ENCODE peak calls at places on chromosomes 3 and 15, in ten cellular contexts. W, P, L, K, C, N, T, A, Q and Y are unnamed samples.
A peak's percentile ranks its signal among the peaks of the same experiment; 100 is the strongest.

GRCh38 chr15:77738441-77739437 is 106.0 kb upstream of the LINGO1 start:
- DNase-seq in K (no peak), W (no peak), Q (no peak), A (no peak), N (no peak), P (no peak), T (no peak), L (no peak), C (no peak), Y (no peak)

GRCh38 chr3:141279074-141279945 is 47.7 kb downstream of the PXYLP1 start:
- DNase-seq in K (no peak), W (no peak), T (no peak), C (no peak), N (no peak), A (no peak), P (no peak), L (no peak), Q (no peak), Y (no peak)

GRCh38 chr3:170690133-170690981 is 104.5 kb upstream of the SLC7A14 start:
- DNase-seq in W (no peak), N (no peak), L (peak; percentile 88), Q (peak; percentile 24), K (peak; percentile 79), P (peak; percentile 68), C (peak; percentile 89), A (peak; percentile 28), T (peak; percentile 34), Y (peak; percentile 27)

GRCh38 chr3:116836286-116836685 is 126.7 kb downstream of the TUSC7 start:
- DNase-seq in C (no peak), Q (no peak), N (no peak), L (no peak), K (no peak), T (no peak), W (no peak), P (no peak), A (no peak), Y (no peak)

GRCh38 chr3:169627073-169627472 is 36.4 kb downstream of the MECOM start:
- DNase-seq in K (no peak), P (no peak), Q (no peak), T (no peak), C (no peak), N (no peak), A (no peak), L (no peak), W (no peak), Y (no peak)

GRCh38 chr15:68312701-68313204 is 35.2 kb downstream of the FEM1B start:
- DNase-seq in A (peak; percentile 5), W (no peak), T (no peak), C (peak; percentile 63), N (no peak), P (no peak), K (no peak), L (peak; percentile 39), Q (no peak), Y (no peak)

GRCh38 chr3:71469131-71469430 is 114.4 kb downstream of the FOXP1 start:
- DNase-seq in N (no peak), Q (no peak), P (no peak), C (no peak), T (no peak), A (no peak), W (no peak), K (no peak), L (no peak), Y (no peak)

GRCh38 chr3:13207578-13207922 is 134.3 kb upstream of the IQSEC1 start:
- DNase-seq in T (no peak), C (peak; percentile 59), Q (no peak), L (no peak), K (peak; percentile 32), P (no peak), A (no peak), W (no peak), N (no peak), Y (no peak)

GRCh38 chr3:150218236-150218635 is 189.9 kb upstream of the TSC22D2 start:
- DNase-seq in W (no peak), C (no peak), L (no peak), P (no peak), A (no peak), N (no peak), Q (no peak), K (no peak), T (no peak), Y (no peak)

GRCh38 chr3:150216866-150217600 is 191.1 kb upstream of the TSC22D2 start:
- DNase-seq in T (no peak), W (no peak), N (no peak), L (no peak), A (no peak), P (no peak), K (no peak), C (no peak), Q (no peak), Y (no peak)

GRCh38 chr3:150215616-150216015 is 192.5 kb upstream of the TSC22D2 start:
- DNase-seq in T (no peak), N (no peak), P (no peak), W (no peak), L (no peak), C (no peak), A (no peak), Q (no peak), K (no peak), Y (no peak)

GRCh38 chr3:150217691-150218090 is 190.4 kb upstream of the TSC22D2 start:
- DNase-seq in W (no peak), Q (no peak), L (no peak), C (no peak), T (no peak), A (no peak), N (no peak), P (no peak), K (no peak), Y (no peak)

DNA sequence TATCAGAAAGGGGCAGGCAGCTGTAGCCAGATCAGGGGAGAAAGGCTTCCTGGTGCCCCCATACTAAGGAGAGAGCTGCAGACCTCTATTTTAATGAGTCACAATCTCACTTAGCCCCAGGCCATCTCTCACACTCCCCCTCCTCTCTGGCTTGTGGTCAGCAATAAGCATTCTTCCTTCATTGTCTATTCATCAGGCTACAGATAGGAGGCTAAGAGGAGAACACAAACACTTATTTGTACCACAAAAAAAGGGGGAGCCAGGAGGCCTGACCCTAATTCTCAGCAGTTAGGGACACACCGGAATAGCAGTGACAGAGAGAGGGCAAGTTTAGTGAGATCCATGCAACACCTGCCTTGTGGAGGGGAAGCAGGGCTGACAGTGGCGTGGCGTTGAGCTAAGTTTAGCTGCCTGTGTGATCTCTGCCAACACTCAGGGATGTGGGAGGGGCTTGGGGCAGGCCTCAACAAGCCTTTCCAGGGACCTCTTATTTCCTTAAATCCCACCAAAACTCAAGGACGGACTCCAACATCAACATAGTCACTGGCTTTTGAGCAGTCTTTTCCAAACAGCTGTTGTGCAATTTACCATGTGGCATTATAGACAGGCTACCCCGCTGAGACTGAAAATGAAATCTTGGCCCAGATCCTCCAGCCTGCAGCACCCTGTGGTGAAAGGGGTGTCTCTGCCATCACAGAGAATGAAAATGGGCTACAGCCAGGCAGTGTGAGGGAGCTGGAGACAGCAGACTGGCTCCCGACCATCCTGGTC is 191.9 kb upstream of the TSC22D2 start:
- DNase-seq in T (no peak), N (peak; percentile 35), Q (no peak), W (no peak), A (no peak), C (no peak), K (no peak), L (no peak), P (no peak), Y (peak; percentile 16)
- TF ChIP-seq CTCF in T (no peak), N (no peak), Q (no peak), W (no peak), A (no peak), C (no peak), K (no peak), L (no peak), P (no peak), Y (no peak)

DNA sequence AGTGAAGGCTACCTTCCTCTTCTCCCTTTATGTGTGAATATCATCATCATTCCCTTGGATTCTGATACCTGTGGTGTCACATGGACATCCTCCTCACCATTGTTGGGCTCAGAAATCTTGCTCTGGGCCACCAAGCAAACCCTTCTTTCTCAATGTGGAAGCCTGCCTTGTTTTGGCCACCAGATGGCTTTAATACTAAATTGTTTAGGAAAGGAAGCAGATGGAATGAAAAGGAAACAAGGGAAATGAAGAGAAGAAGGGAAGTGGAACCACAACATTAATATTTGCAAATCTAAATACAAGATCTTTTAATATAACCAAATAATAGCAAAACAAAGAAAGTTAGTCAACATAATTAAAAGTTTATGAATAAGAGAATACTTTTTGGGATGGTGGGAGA is 14.0 kb downstream of the FAM227B start:
- DNase-seq in Q (no peak), T (no peak), W (no peak), C (no peak), K (no peak), N (no peak), P (no peak), A (no peak), L (no peak), Y (no peak)
- TF ChIP-seq CTCF in Q (no peak), T (no peak), W (peak; percentile 49), C (no peak), K (no peak), N (no peak), P (no peak), A (no peak), L (no peak), Y (no peak)

GRCh38 chr3:104632521-104632920 is 734.2 kb upstream of the ALCAM start:
- DNase-seq in L (no peak), A (no peak), C (no peak), Q (no peak), N (no peak), P (no peak), K (no peak), T (no peak), W (no peak), Y (no peak)

GRCh38 chr3:104631254-104631653 is 735.5 kb upstream of the ALCAM start:
- DNase-seq in T (no peak), C (no peak), P (no peak), K (no peak), N (no peak), Q (no peak), L (no peak), A (no peak), W (no peak), Y (no peak)

GRCh38 chr3:104632947-104633346 is 733.8 kb upstream of the ALCAM start:
- DNase-seq in W (no peak), Q (no peak), T (no peak), A (no peak), N (no peak), K (no peak), L (no peak), C (no peak), P (no peak), Y (no peak)

GRCh38 chr3:104635872-104636580 is 730.7 kb upstream of the ALCAM start:
- DNase-seq in K (no peak), W (no peak), C (no peak), T (no peak), N (no peak), P (no peak), A (no peak), L (no peak), Q (no peak), Y (no peak)
- TF ChIP-seq CTCF in K (no peak), W (no peak), C (no peak), T (no peak), N (no peak), P (no peak), A (no peak), L (no peak), Q (no peak), Y (no peak)

GRCh38 chr3:134198414-134198813 is 52.2 kb downstream of the RYK start:
- DNase-seq in N (no peak), A (no peak), W (no peak), K (no peak), T (no peak), P (no peak), C (no peak), L (no peak), Q (no peak), Y (no peak)

GRCh38 chr3:134201201-134202130 is 49.2 kb downstream of the RYK start:
- DNase-seq in C (no peak), K (no peak), L (no peak), P (no peak), W (no peak), N (no peak), T (no peak), Q (no peak), A (no peak), Y (no peak)

GRCh38 chr3:134194247-134194646 is 56.4 kb downstream of the RYK start:
- DNase-seq in Q (no peak), K (no peak), W (no peak), L (no peak), C (no peak), P (no peak), A (no peak), T (no peak), N (no peak), Y (no peak)

GRCh38 chr3:134199240-134199639 is 51.4 kb downstream of the RYK start:
- DNase-seq in T (no peak), P (no peak), Q (no peak), L (no peak), K (no peak), C (no peak), W (no peak), A (no peak), N (no peak), Y (no peak)

DNA sequence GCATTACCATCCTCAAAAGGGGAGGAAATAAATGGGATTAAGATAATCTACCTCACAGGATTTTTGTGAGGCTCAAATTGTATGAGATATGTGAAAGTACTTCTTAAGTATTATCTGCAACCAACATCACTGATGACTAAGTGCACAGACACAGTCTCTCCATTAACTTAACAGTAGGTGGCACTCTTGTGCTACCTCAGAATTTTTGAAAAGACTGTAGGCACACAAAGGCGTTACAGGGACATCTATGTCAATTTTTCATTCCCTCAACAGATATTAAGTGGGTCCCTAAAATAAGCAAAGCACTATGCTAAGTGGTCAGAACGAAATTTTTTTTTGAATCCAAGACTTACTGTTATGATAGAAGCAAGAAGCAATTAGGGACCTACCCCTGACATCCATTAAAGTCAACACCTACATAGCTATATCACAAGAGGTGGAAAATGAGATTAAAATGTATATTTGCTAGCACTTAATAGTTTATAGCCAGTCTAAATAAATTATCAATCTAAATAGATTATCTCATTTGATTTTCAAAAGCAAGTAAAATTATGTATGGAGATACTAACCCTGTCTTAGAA is 52.9 kb downstream of the RYK start:
- DNase-seq in Q (no peak), P (no peak), C (no peak), L (no peak), A (no peak), W (peak; percentile 43), N (no peak), K (no peak), T (no peak), Y (no peak)
- TF ChIP-seq CTCF in Q (peak; percentile 78), P (peak; percentile 61), C (peak; percentile 81), L (peak; percentile 58), A (no peak), W (peak; percentile 60), N (peak; percentile 64), K (peak; percentile 74), T (peak; percentile 30), Y (peak; percentile 84)